ENCODE peak calls at places on chromosomes 16 and 17, in four cellular contexts. S is GM12878, G is K562, I is WTC11. T is an unnamed sample.

GRCh38 chr17:9512323-9513168 is 63.1 kb downstream of the STX8 start:
- DNase-seq in S (no peak), G (no peak), I (no peak), T (no peak)

GRCh38 chr17:19448341-19449268 is 37.6 kb downstream of the RNF112 start:
- DNase-seq in S (no peak), G (no peak), I (no peak), T (peak; percentile 29)

GRCh38 chr16:35447010-35447558 is 1987.7 kb downstream of the TP53TG3F start:
- DNase-seq in S (no peak), G (no peak), I (no peak), T (no peak)

GRCh38 chr17:76678330-76678729 is 32.4 kb downstream of the MXRA7 start:
- DNase-seq in S (no peak), G (peak; percentile 3), I (no peak), T (no peak)

GRCh38 chr16:58497468-58497867 is 2.5 kb upstream of the NDRG4 start:
- DNase-seq in S (no peak), G (no peak), I (no peak), T (no peak)

GRCh38 chr16:50066482-50067289 is 916 bp downstream of the HEATR3 start:
- DNase-seq in S (no peak), G (no peak), I (no peak), T (no peak)

GRCh38 chr16:8926827-8927226 is 36.9 kb downstream of the USP7 start:
- DNase-seq in S (no peak), G (no peak), I (no peak), T (no peak)

GRCh38 chr16:67774457-67774853 is 31.9 kb downstream of the RANBP10 start:
- DNase-seq in S (no peak), G (no peak), I (no peak), T (no peak)

GRCh38 chr16:66619534-66620418 is 15.3 kb downstream of the CMTM3 start:
- DNase-seq in S (no peak), G (no peak), I (no peak), T (no peak)

GRCh38 chr16:52561910-52562741 is 15.2 kb upstream of the TOX3 start:
- DNase-seq in S (no peak), G (no peak), I (no peak), T (no peak)

GRCh38 chr16:59090501-59090900 is 356.4 kb upstream of the GOT2 start:
- DNase-seq in S (no peak), G (no peak), I (no peak), T (no peak)

GRCh38 chr17:40718904-40719303 is 15.4 kb upstream of the KRT24 start:
- DNase-seq in S (no peak), G (no peak), I (no peak), T (no peak)

GRCh38 chr16:27718136-27718766 is 168.3 kb downstream of the KATNIP start:
- DNase-seq in S (no peak), G (no peak), I (no peak), T (no peak)

GRCh38 chr17:9959377-9959981 is 54.4 kb upstream of the RCVRN start:
- DNase-seq in S (no peak), G (peak; percentile 41), I (peak; percentile 83), T (peak; percentile 71)

GRCh38 chr16:17437142-17437720 is 33.5 kb downstream of the XYLT1 start:
- DNase-seq in S (no peak), G (no peak), I (no peak), T (no peak)

GRCh38 chr16:3638916-3639644 is 15.4 kb upstream of the DNASE1 start:
- DNase-seq in S (no peak), G (no peak), I (no peak), T (no peak)

GRCh38 chr16:83963277-83964119 is 4.5 kb upstream of the NECAB2 start:
- DNase-seq in S (no peak), G (no peak), I (no peak), T (no peak)

GRCh38 chr16:72455743-72456659 is 284.0 kb upstream of the PMFBP1 start:
- DNase-seq in S (no peak), G (no peak), I (no peak), T (no peak)

GRCh38 chr17:81270279-81270678 is 24.8 kb downstream of the SLC38A10 start:
- DNase-seq in S (no peak), G (no peak), I (no peak), T (no peak)

GRCh38 chr17:4898351-4898750 is 985 bp upstream of the C17orf107 start:
- DNase-seq in S (no peak), G (no peak), I (no peak), T (no peak)

GRCh38 chr16:8966781-8967436 is 3.2 kb upstream of the USP7 start:
- DNase-seq in S (no peak), G (no peak), I (no peak), T (no peak)

GRCh38 chr17:30458371-30458770 is 18.8 kb upstream of the GOSR1 start:
- DNase-seq in S (no peak), G (no peak), I (no peak), T (no peak)

GRCh38 chr17:34163681-34164080 is 91.4 kb upstream of the CCL2 start:
- DNase-seq in S (no peak), G (peak; percentile 17), I (peak; percentile 44), T (peak; percentile 60)

GRCh38 chr17:39364236-39365025 is 37.0 kb downstream of the FBXL20 start:
- DNase-seq in S (no peak), G (peak; percentile 32), I (no peak), T (no peak)

GRCh38 chr17:76307299-76307965 is 644 bp downstream of the QRICH2 start:
- DNase-seq in S (no peak), G (no peak), I (no peak), T (no peak)

GRCh38 chr17:78862073-78863023 is 21.7 kb upstream of the USP36 start:
- DNase-seq in S (no peak), G (peak; percentile 68), I (no peak), T (no peak)
- TF ChIP-seq USF1 in S (no peak), G (peak; percentile 85), I (no peak), T (peak; percentile 83)

GRCh38 chr16:46759309-46759708 is 11.2 kb upstream of the MYLK3 start:
- DNase-seq in S (no peak), G (no peak), I (no peak), T (no peak)
- TF ChIP-seq USF1 in S (no peak), G (no peak), I (no peak), T (no peak)

GRCh38 chr16:10083301-10083700 is 98.9 kb downstream of the GRIN2A start:
- DNase-seq in S (no peak), G (no peak), I (no peak), T (no peak)

GRCh38 chr16:10081201-10081940 is 100.9 kb downstream of the GRIN2A start:
- DNase-seq in S (no peak), G (no peak), I (no peak), T (no peak)

GRCh38 chr16:10077861-10078260 is 104.4 kb downstream of the GRIN2A start:
- DNase-seq in S (no peak), G (no peak), I (no peak), T (no peak)

GRCh38 chr16:10078541-10078949 is 103.7 kb downstream of the GRIN2A start:
- DNase-seq in S (no peak), G (no peak), I (peak; percentile 63), T (peak; percentile 6)

GRCh38 chr16:10080031-10080772 is 102.0 kb downstream of the GRIN2A start:
- DNase-seq in S (no peak), G (no peak), I (no peak), T (peak; percentile 24)
- TF ChIP-seq USF1 in S (no peak), G (no peak), I (no peak), T (no peak)

GRCh38 chr17:29089601-29090044 is 46.7 kb downstream of the PIPOX start:
- DNase-seq in S (no peak), G (no peak), I (no peak), T (no peak)

GRCh38 chr17:29090746-29091395 is 47.9 kb downstream of the PIPOX start:
- DNase-seq in S (no peak), G (no peak), I (no peak), T (peak; percentile 56)

GRCh38 chr17:29093090-29093871 is 50.3 kb downstream of the PIPOX start:
- DNase-seq in S (no peak), G (no peak), I (no peak), T (no peak)

GRCh38 chr17:29094101-29094708 is 51.3 kb downstream of the PIPOX start:
- DNase-seq in S (no peak), G (no peak), I (no peak), T (no peak)

DNA sequence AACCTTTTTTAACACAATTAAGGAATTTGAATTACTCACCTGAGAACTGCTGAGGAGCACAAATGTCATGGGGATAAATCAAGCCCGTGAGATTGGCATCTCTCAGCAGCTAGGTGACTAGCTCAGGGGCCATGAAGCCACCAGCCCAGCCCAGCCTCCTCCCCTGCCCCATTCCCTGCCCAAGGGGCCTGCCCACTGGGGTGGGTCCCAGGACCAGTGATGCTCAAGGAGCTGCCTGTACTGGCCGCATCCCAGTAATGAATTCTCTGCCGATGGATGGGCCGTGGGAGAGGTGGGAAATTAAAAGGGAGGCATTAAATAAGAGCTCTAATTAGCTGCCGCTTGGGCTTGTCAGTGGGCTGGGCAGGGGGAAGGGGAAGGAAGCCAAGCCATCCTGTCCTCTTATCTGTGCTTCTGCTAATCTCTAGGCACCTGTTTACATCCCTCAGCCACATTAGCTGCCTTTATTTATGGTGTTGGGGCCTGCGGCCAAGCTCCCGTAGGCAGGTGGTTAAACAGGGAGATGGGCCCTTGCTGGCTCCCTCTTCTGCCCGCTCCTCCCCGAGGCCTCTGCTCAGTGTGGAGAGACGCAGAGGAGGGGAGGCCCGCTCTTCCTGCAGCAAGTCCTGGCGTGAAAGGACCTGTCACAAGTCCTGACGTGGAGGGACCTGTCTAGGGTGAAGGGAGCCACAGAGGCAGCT is 48.8 kb downstream of the PIPOX start:
- DNase-seq in S (no peak), G (no peak), I (no peak), T (no peak)
- TF ChIP-seq USF1 in S (no peak), G (no peak), I (no peak), T (no peak)

GRCh38 chr17:79667121-79667715 is 56.4 kb upstream of the RBFOX3 start:
- DNase-seq in S (no peak), G (no peak), I (no peak), T (no peak)

GRCh38 chr17:79666111-79666510 is 55.3 kb upstream of the RBFOX3 start:
- DNase-seq in S (no peak), G (no peak), I (no peak), T (no peak)

GRCh38 chr17:79669861-79670260 is 59.0 kb upstream of the RBFOX3 start:
- DNase-seq in S (no peak), G (no peak), I (no peak), T (no peak)

GRCh38 chr17:79668344-79669250 is 57.7 kb upstream of the RBFOX3 start:
- DNase-seq in S (no peak), G (no peak), I (no peak), T (no peak)

GRCh38 chr17:79667746-79668145 is 56.9 kb upstream of the RBFOX3 start:
- DNase-seq in S (no peak), G (no peak), I (no peak), T (no peak)
- TF ChIP-seq USF1 in S (no peak), G (no peak), I (no peak), T (no peak)

GRCh38 chr16:30009085-30009862 is 1.6 kb downstream of the DOC2A start:
- DNase-seq in S (no peak), G (no peak), I (no peak), T (no peak)
- TF ChIP-seq USF1 in S (no peak), G (no peak), I (no peak), T (no peak)

DNA sequence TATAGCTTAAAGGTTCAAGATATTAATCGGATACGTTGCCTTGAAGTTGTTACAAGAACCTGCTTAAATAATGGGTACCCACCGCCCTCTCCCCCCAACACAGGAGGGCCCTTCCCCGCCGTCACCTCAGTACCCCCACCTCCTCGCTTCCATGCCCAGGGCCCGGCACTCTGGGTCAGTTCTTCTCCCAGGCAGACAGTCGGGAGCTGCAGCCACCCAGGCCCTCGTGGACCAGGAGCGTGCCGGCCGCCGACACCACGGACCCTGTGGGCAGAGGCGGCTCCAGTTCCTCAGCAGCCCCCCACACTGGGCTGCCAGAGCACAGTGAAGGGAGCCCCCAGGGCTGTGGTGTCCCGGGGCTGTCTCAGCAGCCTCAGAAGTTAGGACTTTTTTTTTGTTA is 80.9 kb upstream of the ZNF750 start:
- DNase-seq in S (no peak), G (no peak), I (no peak), T (no peak)
- TF ChIP-seq USF1 in S (no peak), G (no peak), I (no peak), T (no peak)

T was measured in SK-N-SH.